ENCODE peak calls at places on chromosomes 5 and 9, in six cellular contexts. B is H9, E is mesendoderm, Z is neuronal stem cell, G is IMR-90, D is H1. F is an unnamed sample.
A peak's percentile ranks its signal among the peaks of the same experiment; 100 is the strongest.

GRCh38 chr5:22998362-22998761 is 145.2 kb upstream of the CDH12 start:
- DNase-seq in B (no peak), E (no peak), Z (no peak), G (no peak), D (no peak), F (no peak)

GRCh38 chr5:122371511-122372151 is 59.6 kb downstream of the SNCAIP start:
- DNase-seq in B (no peak), E (no peak), Z (no peak), G (no peak), D (no peak), F (no peak)

GRCh38 chr9:28808042-28808441 is 1234.8 kb upstream of the C9orf72 start:
- DNase-seq in B (no peak), E (no peak), Z (no peak), G (no peak), D (no peak), F (peak; percentile 87)

GRCh38 chr5:123776761-123777160 is 264.8 kb downstream of the CSNK1G3 start:
- DNase-seq in B (no peak), E (peak; percentile 4), Z (no peak), G (peak; percentile 88), D (no peak), F (peak; percentile 57)

GRCh38 chr9:16794871-16795639 is 75.4 kb downstream of the BNC2 start:
- DNase-seq in B (no peak), E (no peak), Z (no peak), G (peak; percentile 83), D (no peak), F (peak; percentile 94)

GRCh38 chr5:56827043-56827442 is 11.7 kb downstream of the MAP3K1 start:
- DNase-seq in B (peak; percentile 57), E (peak; percentile 75), Z (no peak), G (no peak), D (no peak), F (no peak)

GRCh38 chr5:92371889-92372235 is 988.7 kb upstream of the ARRDC3 start:
- DNase-seq in B (no peak), E (peak; percentile 5), Z (no peak), G (peak; percentile 21), D (no peak), F (no peak)

GRCh38 chr5:133382661-133383579 is 229.4 kb downstream of the FSTL4 start:
- DNase-seq in B (peak; percentile 25), E (no peak), Z (no peak), G (no peak), D (no peak), F (no peak)

GRCh38 chr5:170266570-170267379 is 30.8 kb downstream of the LCP2 start:
- DNase-seq in B (no peak), E (no peak), Z (no peak), G (no peak), D (peak; percentile 43), F (no peak)

GRCh38 chr5:96476654-96477053 is 43.6 kb upstream of the PCSK1 start:
- DNase-seq in B (no peak), E (no peak), Z (no peak), G (peak; percentile 69), D (no peak), F (peak; percentile 46)

GRCh38 chr5:14399054-14399657 is 182.4 kb upstream of the OTULINL start:
- DNase-seq in B (no peak), E (peak; percentile 48), Z (no peak), G (peak; percentile 74), D (no peak), F (peak; percentile 71)

GRCh38 chr9:105385372-105385985 is 62.4 kb upstream of the FSD1L start:
- DNase-seq in B (no peak), E (no peak), Z (no peak), G (no peak), D (no peak), F (no peak)

GRCh38 chr9:124284940-124285441 is 27.2 kb downstream of the NEK6 start:
- DNase-seq in B (no peak), E (no peak), Z (no peak), G (peak; percentile 50), D (no peak), F (peak; percentile 69)

GRCh38 chr9:82431121-82431520 is 442.5 kb downstream of the SPATA31D1 start:
- DNase-seq in B (no peak), E (no peak), Z (no peak), G (no peak), D (no peak), F (no peak)

GRCh38 chr5:107794731-107795130 is 124.0 kb upstream of the EFNA5 start:
- DNase-seq in B (no peak), E (no peak), Z (no peak), G (no peak), D (no peak), F (no peak)

GRCh38 chr5:83956386-83956785 is 235.7 kb upstream of the HAPLN1 start:
- DNase-seq in B (no peak), E (peak; percentile 36), Z (no peak), G (peak; percentile 45), D (no peak), F (peak; percentile 47)

GRCh38 chr9:19087601-19088000 is 15.1 kb downstream of the HAUS6 start:
- DNase-seq in B (no peak), E (no peak), Z (no peak), G (peak; percentile 59), D (no peak), F (peak; percentile 85)

GRCh38 chr9:93898502-93899426 is 56.4 kb downstream of the BARX1 start:
- DNase-seq in B (peak; percentile 21), E (no peak), Z (no peak), G (no peak), D (peak; percentile 36), F (no peak)

GRCh38 chr9:37969130-37969529 is 65.2 kb upstream of the SLC25A51 start:
- DNase-seq in B (no peak), E (no peak), Z (no peak), G (peak; percentile 62), D (no peak), F (no peak)

GRCh38 chr5:94540856-94541494 is 77.4 kb downstream of the KIAA0825 start:
- DNase-seq in B (no peak), E (peak; percentile 63), Z (no peak), G (no peak), D (no peak), F (no peak)

GRCh38 chr5:58497956-58498942 is 7.0 kb downstream of the GAPT start:
- DNase-seq in B (peak; percentile 37), E (peak; percentile 60), Z (peak; percentile 12), G (peak; percentile 41), D (peak; percentile 66), F (peak; percentile 47)

GRCh38 chr5:73299017-73299630 is 126.1 kb downstream of the TMEM174 start:
- DNase-seq in B (peak; percentile 72), E (peak; percentile 69), Z (peak; percentile 64), G (no peak), D (peak; percentile 77), F (peak; percentile 48)

GRCh38 chr9:125965421-125965820 is 218.2 kb downstream of the PBX3 start:
- DNase-seq in B (no peak), E (no peak), Z (no peak), G (no peak), D (no peak), F (no peak)

DNA sequence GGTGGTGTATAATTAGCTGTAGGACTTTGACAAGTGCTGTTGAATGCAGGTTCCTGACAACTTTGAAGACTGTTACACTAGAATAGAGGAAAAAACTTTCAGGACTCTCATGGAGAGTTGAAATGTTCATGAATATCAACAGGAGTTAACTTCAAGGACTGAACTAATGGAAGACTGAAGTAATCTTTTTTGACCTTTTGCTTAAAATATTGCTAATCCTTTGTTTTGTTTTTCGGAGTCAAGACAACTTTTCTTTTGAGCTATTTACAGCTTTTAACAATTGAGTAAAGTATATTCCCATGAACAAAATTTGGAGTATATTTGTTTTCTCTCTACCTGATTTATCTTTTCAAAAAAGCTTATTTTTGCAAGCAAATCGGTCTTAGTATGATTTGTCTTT is 34.1 kb upstream of the MTMR12 start:
- DNase-seq in B (no peak), E (peak; percentile 32), Z (no peak), G (no peak), D (no peak), F (no peak)
- H2AK5ac ChIP-seq in B (no peak overlapping the region), E (no peak overlapping the region), Z (no peak overlapping the region), G (no peak overlapping the region), D (no peak overlapping the region), F (no peak overlapping the region)

GRCh38 chr9:136016221-136016881 is 55.2 kb upstream of the UBAC1 start:
- DNase-seq in B (peak; percentile 24), E (no peak), Z (no peak), G (no peak), D (no peak), F (no peak)
- H2AK5ac ChIP-seq in B (no peak overlapping the region), E (no peak overlapping the region), Z (peak overlapping the region; percentile 95), G (no peak overlapping the region), D (peak overlapping the region; percentile 16), F (no peak overlapping the region)

GRCh38 chr5:10792336-10792735 is 31.3 kb upstream of the DAP start:
- DNase-seq in B (no peak), E (no peak), Z (no peak), G (no peak), D (no peak), F (no peak)

GRCh38 chr5:10788358-10788757 is 27.3 kb upstream of the DAP start:
- DNase-seq in B (no peak), E (no peak), Z (no peak), G (no peak), D (no peak), F (no peak)

GRCh38 chr5:10789726-10790125 is 28.7 kb upstream of the DAP start:
- DNase-seq in B (no peak), E (peak; percentile 85), Z (no peak), G (peak; percentile 12), D (no peak), F (peak; percentile 31)

GRCh38 chr5:10786835-10787234 is 25.8 kb upstream of the DAP start:
- DNase-seq in B (no peak), E (no peak), Z (no peak), G (no peak), D (no peak), F (no peak)

DNA sequence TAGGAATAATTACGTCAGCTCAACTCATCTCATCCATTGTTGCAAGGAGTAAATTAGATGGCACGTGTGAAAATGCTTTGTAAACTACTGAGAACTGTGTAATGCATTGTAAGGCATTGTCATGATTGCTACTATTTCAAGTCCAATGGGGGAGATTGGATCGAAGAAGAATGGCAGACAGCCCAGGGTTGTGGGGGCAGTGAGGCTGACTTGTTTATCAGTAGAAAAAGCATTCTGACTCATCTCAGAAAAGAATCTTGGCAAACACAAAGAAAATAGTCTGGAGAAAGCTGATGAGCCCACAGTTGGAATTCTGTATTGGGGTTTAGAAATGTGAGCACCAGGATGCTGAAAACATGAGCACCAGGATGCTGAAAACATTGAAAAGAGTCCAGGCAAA is 28.0 kb upstream of the DAP start:
- DNase-seq in B (no peak), E (peak; percentile 24), Z (no peak), G (peak; percentile 92), D (no peak), F (peak; percentile 60)
- H2AK5ac ChIP-seq in B (no peak overlapping the region), E (no peak overlapping the region), Z (no peak overlapping the region), G (peak overlapping the region; percentile 89), D (no peak overlapping the region), F (no peak overlapping the region)

GRCh38 chr9:134547161-134548100 is 94.2 kb upstream of the COL5A1 start:
- DNase-seq in B (no peak), E (no peak), Z (no peak), G (no peak), D (no peak), F (no peak)

GRCh38 chr9:134546231-134546731 is 95.3 kb upstream of the COL5A1 start:
- DNase-seq in B (no peak), E (peak; percentile 28), Z (no peak), G (peak; percentile 26), D (no peak), F (peak; percentile 66)

GRCh38 chr9:134548185-134548584 is 93.4 kb upstream of the COL5A1 start:
- DNase-seq in B (no peak), E (no peak), Z (no peak), G (no peak), D (no peak), F (no peak)

GRCh38 chr9:134545213-134546211 is 96.1 kb upstream of the COL5A1 start:
- DNase-seq in B (no peak), E (no peak), Z (no peak), G (peak; percentile 72), D (no peak), F (peak; percentile 95)

GRCh38 chr9:134546746-134547145 is 94.9 kb upstream of the COL5A1 start:
- DNase-seq in B (no peak), E (no peak), Z (no peak), G (no peak), D (no peak), F (no peak)
- H2AK5ac ChIP-seq in B (no peak overlapping the region), E (no peak overlapping the region), Z (peak overlapping the region; percentile 91), G (peak overlapping the region; percentile 82), D (no peak overlapping the region), F (peak overlapping the region; percentile 95)